ENCODE peak calls at places on chromosomes 11 and 22, in ten cellular contexts. G is T-cell; Z is stimulated activated CD8-positive, alpha-beta memory T cell treated with anti-CD3 and anti-CD28 coated beads, Interleukin-7, amount 100 ng/mL, for 48 hours; B is activated gamma-delta T cell treated with Interleukin-2 at 50 U/mL for 16 hours; T is ureter; M is B cell; V is activated T-cell treated with anti-CD3 and anti-CD28 coated beads, Interleukin-2, amount 50 U/mL, for 1 hour; C is COR-L47; O is brain microvascular endothelial cell; N is hepatocyte. P is an unnamed sample.

GRCh38 chr11:86228269-86228966 is 16.1 kb upstream of the EED start:
- DNase-seq in G (no peak), Z (no peak), B (no peak), T (no peak), M (no peak), V (no peak), C (no peak), O (no peak), N (no peak), P (no peak)

GRCh38 chr11:66957971-66958231 is 282 bp downstream of the PC start:
- DNase-seq in G (no peak), Z (no peak), B (no peak), T (no peak), M (no peak), V (no peak), C (peak), O (no peak), N (no peak), P (no peak)

GRCh38 chr22:38923463-38924196 is 33.8 kb upstream of the APOBEC3A start:
- DNase-seq in G (no peak), Z (no peak), B (no peak), T (peak), M (no peak), V (no peak), C (no peak), O (peak), N (peak), P (peak)

GRCh38 chr11:35617687-35618496 is at the start of gene FJX1:
- DNase-seq in G (peak), Z (no peak), B (no peak), T (no peak), M (no peak), V (no peak), C (peak), O (peak), N (peak), P (no peak)

GRCh38 chr11:95671768-95672167 is 117.8 kb downstream of the FAM76B start:
- DNase-seq in G (no peak), Z (no peak), B (no peak), T (no peak), M (no peak), V (no peak), C (no peak), O (no peak), N (no peak), P (no peak)

GRCh38 chr22:37043828-37044538 is 7.6 kb upstream of the KCTD17 start:
- DNase-seq in G (peak), Z (no peak), B (no peak), T (peak), M (peak), V (no peak), C (peak), O (no peak), N (peak), P (no peak)

GRCh38 chr11:11567862-11568650 is 53.7 kb downstream of the GALNT18 start:
- DNase-seq in G (no peak), Z (no peak), B (no peak), T (no peak), M (no peak), V (no peak), C (no peak), O (no peak), N (no peak), P (no peak)

GRCh38 chr11:125350206-125351044 is 145.6 kb downstream of the FEZ1 start:
- DNase-seq in G (no peak), Z (no peak), B (no peak), T (no peak), M (no peak), V (no peak), C (no peak), O (no peak), N (no peak), P (no peak)

GRCh38 chr11:95794086-95794485 is 3.8 kb downstream of the CEP57 start:
- DNase-seq in G (no peak), Z (no peak), B (no peak), T (no peak), M (no peak), V (no peak), C (no peak), O (no peak), N (no peak), P (no peak)

GRCh38 chr22:27881404-27881803 is 37.7 kb downstream of the PITPNB start:
- DNase-seq in G (no peak), Z (no peak), B (no peak), T (peak), M (no peak), V (no peak), C (no peak), O (no peak), N (no peak), P (no peak)

GRCh38 chr22:28799125-28799833 is 1.1 kb downstream of the XBP1 start:
- DNase-seq in G (no peak), Z (no peak), B (no peak), T (peak), M (no peak), V (no peak), C (peak), O (peak), N (peak), P (no peak)

GRCh38 chr11:76179147-76179546 is 27.2 kb downstream of the WNT11 start:
- DNase-seq in G (no peak), Z (no peak), B (no peak), T (no peak), M (no peak), V (no peak), C (no peak), O (no peak), N (no peak), P (no peak)

GRCh38 chr11:73399159-73400090 is 23.2 kb downstream of the RELT start:
- DNase-seq in G (no peak), Z (no peak), B (no peak), T (no peak), M (no peak), V (no peak), C (no peak), O (peak), N (no peak), P (no peak)

GRCh38 chr11:4626207-4627105 is 10.8 kb upstream of the OR51D1 start:
- DNase-seq in G (peak), Z (no peak), B (peak), T (peak), M (no peak), V (no peak), C (peak), O (peak), N (peak), P (no peak)

GRCh38 chr11:3840870-3841425 is at the start of gene RHOG:
- DNase-seq in G (peak), Z (peak), B (peak), T (peak), M (peak), V (no peak), C (peak), O (no peak), N (peak), P (no peak)

GRCh38 chr11:69209421-69209820 is 53.7 kb downstream of the SMIM38 start:
- DNase-seq in G (no peak), Z (no peak), B (no peak), T (no peak), M (peak), V (peak), C (no peak), O (no peak), N (no peak), P (no peak)

GRCh38 chr22:24230911-24231656 is 13.8 kb downstream of the GGT5 start:
- DNase-seq in G (peak), Z (peak), B (peak), T (no peak), M (peak), V (peak), C (no peak), O (no peak), N (peak), P (no peak)

GRCh38 chr22:21677606-21678443 is 12.0 kb downstream of the PPIL2 start:
- DNase-seq in G (no peak), Z (no peak), B (no peak), T (no peak), M (no peak), V (no peak), C (peak), O (no peak), N (peak), P (no peak)

GRCh38 chr11:17743026-17743807 is 8.6 kb downstream of the KCNC1 start:
- DNase-seq in G (no peak), Z (no peak), B (no peak), T (no peak), M (no peak), V (peak), C (no peak), O (no peak), N (no peak), P (no peak)

GRCh38 chr11:74278721-74279148 is 32.7 kb downstream of the P4HA3 start:
- DNase-seq in G (no peak), Z (no peak), B (no peak), T (peak), M (no peak), V (no peak), C (no peak), O (peak), N (peak), P (no peak)

GRCh38 chr22:31046591-31047226 is 34.4 kb upstream of the SMTN start:
- DNase-seq in G (no peak), Z (no peak), B (no peak), T (peak), M (no peak), V (no peak), C (no peak), O (no peak), N (no peak), P (no peak)

GRCh38 chr11:22674470-22675426 is 8.3 kb downstream of the GAS2 start:
- DNase-seq in G (no peak), Z (no peak), B (no peak), T (no peak), M (no peak), V (no peak), C (no peak), O (no peak), N (peak), P (no peak)

GRCh38 chr22:19962909-19963806 is 21.5 kb upstream of the TXNRD2 start:
- DNase-seq in G (no peak), Z (no peak), B (no peak), T (peak), M (no peak), V (no peak), C (no peak), O (peak), N (peak), P (peak)

GRCh38 chr11:116137753-116138152 is 633.5 kb upstream of the CADM1 start:
- DNase-seq in G (no peak), Z (no peak), B (no peak), T (no peak), M (no peak), V (no peak), C (no peak), O (no peak), N (no peak), P (no peak)

GRCh38 chr22:29073618-29074275 is 912 bp downstream of the KREMEN1 start:
- DNase-seq in G (no peak), Z (no peak), B (no peak), T (peak), M (no peak), V (peak), C (no peak), O (no peak), N (peak), P (no peak)

GRCh38 chr22:30044369-30044768 is 35.9 kb upstream of the HORMAD2 start:
- DNase-seq in G (no peak), Z (no peak), B (no peak), T (peak), M (no peak), V (no peak), C (no peak), O (peak), N (peak), P (no peak)

GRCh38 chr11:120660024-120660565 is 148.5 kb downstream of the GRIK4 start:
- DNase-seq in G (peak), Z (no peak), B (no peak), T (no peak), M (no peak), V (peak), C (peak), O (peak), N (peak), P (no peak)

GRCh38 chr11:5234390-5234834 is at the start of gene HBD:
- DNase-seq in G (no peak), Z (no peak), B (no peak), T (no peak), M (no peak), V (no peak), C (no peak), O (peak), N (no peak), P (no peak)

GRCh38 chr22:39292002-39292401 is 27.4 kb downstream of the RPL3 start:
- DNase-seq in G (no peak), Z (no peak), B (no peak), T (no peak), M (no peak), V (no peak), C (no peak), O (no peak), N (no peak), P (no peak)

GRCh38 chr11:117074122-117074521 is 24.1 kb downstream of the SIK3 start:
- DNase-seq in G (no peak), Z (no peak), B (no peak), T (no peak), M (no peak), V (no peak), C (no peak), O (no peak), N (no peak), P (no peak)

GRCh38 chr22:19663286-19663815 is 51.0 kb upstream of the SEPTIN5 start:
- DNase-seq in G (no peak), Z (no peak), B (no peak), T (peak), M (no peak), V (no peak), C (peak), O (peak), N (no peak), P (no peak)

GRCh38 chr11:16049611-16050010 is 306.7 kb downstream of the SOX6 start:
- DNase-seq in G (no peak), Z (no peak), B (no peak), T (no peak), M (no peak), V (no peak), C (no peak), O (no peak), N (no peak), P (no peak)

GRCh38 chr11:47179655-47179991 is 2.9 kb upstream of the ARFGAP2 start:
- DNase-seq in G (no peak), Z (no peak), B (peak), T (no peak), M (peak), V (peak), C (peak), O (peak), N (peak), P (no peak)

GRCh38 chr22:24894998-24895397 is 51.5 kb downstream of the LHFPL7 start:
- DNase-seq in G (no peak), Z (no peak), B (no peak), T (peak), M (no peak), V (no peak), C (peak), O (peak), N (peak), P (no peak)

GRCh38 chr11:27282806-27283205 is 80.2 kb downstream of the CCDC34 start:
- DNase-seq in G (no peak), Z (no peak), B (no peak), T (no peak), M (no peak), V (no peak), C (no peak), O (peak), N (no peak), P (no peak)

GRCh38 chr11:96341237-96342130 is 1.5 kb downstream of the MAML2 start:
- DNase-seq in G (peak), Z (peak), B (peak), T (peak), M (peak), V (peak), C (no peak), O (no peak), N (peak), P (no peak)

GRCh38 chr11:63862923-63863322 is 24.0 kb downstream of the MARK2 start:
- DNase-seq in G (no peak), Z (no peak), B (no peak), T (no peak), M (no peak), V (peak), C (peak), O (peak), N (no peak), P (no peak)

GRCh38 chr11:1917523-1918435 is 1.7 kb upstream of the TNNT3 start:
- DNase-seq in G (no peak), Z (no peak), B (no peak), T (no peak), M (no peak), V (no peak), C (no peak), O (no peak), N (no peak), P (no peak)

GRCh38 chr11:128711136-128711535 is 17.3 kb downstream of the FLI1 start:
- DNase-seq in G (no peak), Z (no peak), B (no peak), T (no peak), M (no peak), V (no peak), C (no peak), O (peak), N (no peak), P (no peak)

P was measured in keratinocyte.